ENCODE peak calls at places on chromosomes 7 and 10, in nine cellular contexts. One of them, this sample, is unnamed.
A peak's percentile ranks its signal among the peaks of the same experiment; 100 is the strongest.

GRCh38 chr10:86944031-86944419 is 13.4 kb downstream of the MMRN2 start:
- ATAC-seq in activated CD8-positive, alpha-beta T cell treated with anti-CD3 and anti-CD28 coated beads for 36 hours: no peak
- ATAC-seq in left ventricle myocardium superior: no peak
- ATAC-seq in body of pancreas: no peak
- ATAC-seq in HCT116: no peak
- ATAC-seq in activated naive CD8-positive, alpha-beta T cell treated with anti-CD3 and anti-CD28 coated beads, Interleukin-2, amount 50 U/mL, for 24 hours: no peak
- ATAC-seq in SK-N-SH treated with all-trans-retinoic acid at 6 μM for 48 hours: no peak
- ATAC-seq in PC-3: no peak
- ATAC-seq in Panc1: no peak
- ATAC-seq in this sample: no peak

GRCh38 chr7:1647961-1648631 is 22.0 kb upstream of the ELFN1 start:
- ATAC-seq in activated CD8-positive, alpha-beta T cell treated with anti-CD3 and anti-CD28 coated beads for 36 hours: no peak
- ATAC-seq in left ventricle myocardium superior: peak; percentile 95
- ATAC-seq in body of pancreas: peak; percentile 64
- ATAC-seq in HCT116: no peak
- ATAC-seq in activated naive CD8-positive, alpha-beta T cell treated with anti-CD3 and anti-CD28 coated beads, Interleukin-2, amount 50 U/mL, for 24 hours: no peak
- ATAC-seq in SK-N-SH treated with all-trans-retinoic acid at 6 μM for 48 hours: peak; percentile 45
- ATAC-seq in PC-3: peak; percentile 48
- ATAC-seq in Panc1: peak; percentile 31
- ATAC-seq in this sample: no peak

GRCh38 chr7:137890449-137890916 is 43.7 kb upstream of the DGKI start:
- ATAC-seq in activated CD8-positive, alpha-beta T cell treated with anti-CD3 and anti-CD28 coated beads for 36 hours: peak; percentile 38
- ATAC-seq in left ventricle myocardium superior: peak; percentile 86
- ATAC-seq in body of pancreas: no peak
- ATAC-seq in HCT116: no peak
- ATAC-seq in activated naive CD8-positive, alpha-beta T cell treated with anti-CD3 and anti-CD28 coated beads, Interleukin-2, amount 50 U/mL, for 24 hours: peak; percentile 12
- ATAC-seq in SK-N-SH treated with all-trans-retinoic acid at 6 μM for 48 hours: no peak
- ATAC-seq in PC-3: no peak
- ATAC-seq in Panc1: no peak
- ATAC-seq in this sample: peak; percentile 56

GRCh38 chr7:149140784-149141183 is 6.5 kb upstream of the ZNF398 start:
- ATAC-seq in activated CD8-positive, alpha-beta T cell treated with anti-CD3 and anti-CD28 coated beads for 36 hours: no peak
- ATAC-seq in left ventricle myocardium superior: no peak
- ATAC-seq in body of pancreas: no peak
- ATAC-seq in HCT116: peak; percentile 62
- ATAC-seq in activated naive CD8-positive, alpha-beta T cell treated with anti-CD3 and anti-CD28 coated beads, Interleukin-2, amount 50 U/mL, for 24 hours: no peak
- ATAC-seq in SK-N-SH treated with all-trans-retinoic acid at 6 μM for 48 hours: peak; percentile 58
- ATAC-seq in PC-3: no peak
- ATAC-seq in Panc1: no peak
- ATAC-seq in this sample: no peak

GRCh38 chr7:45145881-45146280 is 11.7 kb upstream of the RAMP3 start:
- ATAC-seq in activated CD8-positive, alpha-beta T cell treated with anti-CD3 and anti-CD28 coated beads for 36 hours: no peak
- ATAC-seq in left ventricle myocardium superior: no peak
- ATAC-seq in body of pancreas: no peak
- ATAC-seq in HCT116: no peak
- ATAC-seq in activated naive CD8-positive, alpha-beta T cell treated with anti-CD3 and anti-CD28 coated beads, Interleukin-2, amount 50 U/mL, for 24 hours: no peak
- ATAC-seq in SK-N-SH treated with all-trans-retinoic acid at 6 μM for 48 hours: no peak
- ATAC-seq in PC-3: no peak
- ATAC-seq in Panc1: no peak
- ATAC-seq in this sample: no peak

GRCh38 chr7:41779918-41780317 is 77.0 kb upstream of the INHBA start:
- ATAC-seq in activated CD8-positive, alpha-beta T cell treated with anti-CD3 and anti-CD28 coated beads for 36 hours: no peak
- ATAC-seq in left ventricle myocardium superior: peak; percentile 51
- ATAC-seq in body of pancreas: no peak
- ATAC-seq in HCT116: no peak
- ATAC-seq in activated naive CD8-positive, alpha-beta T cell treated with anti-CD3 and anti-CD28 coated beads, Interleukin-2, amount 50 U/mL, for 24 hours: no peak
- ATAC-seq in SK-N-SH treated with all-trans-retinoic acid at 6 μM for 48 hours: no peak
- ATAC-seq in PC-3: no peak
- ATAC-seq in Panc1: no peak
- ATAC-seq in this sample: no peak

GRCh38 chr10:59700709-59701108 is 8.9 kb downstream of the SLC16A9 start:
- ATAC-seq in activated CD8-positive, alpha-beta T cell treated with anti-CD3 and anti-CD28 coated beads for 36 hours: no peak
- ATAC-seq in left ventricle myocardium superior: no peak
- ATAC-seq in body of pancreas: no peak
- ATAC-seq in HCT116: no peak
- ATAC-seq in activated naive CD8-positive, alpha-beta T cell treated with anti-CD3 and anti-CD28 coated beads, Interleukin-2, amount 50 U/mL, for 24 hours: no peak
- ATAC-seq in SK-N-SH treated with all-trans-retinoic acid at 6 μM for 48 hours: no peak
- ATAC-seq in PC-3: no peak
- ATAC-seq in Panc1: no peak
- ATAC-seq in this sample: no peak

GRCh38 chr10:76230866-76231257 is 799.4 kb downstream of the LRMDA start:
- ATAC-seq in activated CD8-positive, alpha-beta T cell treated with anti-CD3 and anti-CD28 coated beads for 36 hours: no peak
- ATAC-seq in left ventricle myocardium superior: no peak
- ATAC-seq in body of pancreas: no peak
- ATAC-seq in HCT116: no peak
- ATAC-seq in activated naive CD8-positive, alpha-beta T cell treated with anti-CD3 and anti-CD28 coated beads, Interleukin-2, amount 50 U/mL, for 24 hours: no peak
- ATAC-seq in SK-N-SH treated with all-trans-retinoic acid at 6 μM for 48 hours: no peak
- ATAC-seq in PC-3: no peak
- ATAC-seq in Panc1: no peak
- ATAC-seq in this sample: no peak

GRCh38 chr10:86295791-86296190 is 70.8 kb downstream of the GRID1 start:
- ATAC-seq in activated CD8-positive, alpha-beta T cell treated with anti-CD3 and anti-CD28 coated beads for 36 hours: no peak
- ATAC-seq in left ventricle myocardium superior: no peak
- ATAC-seq in body of pancreas: no peak
- ATAC-seq in HCT116: no peak
- ATAC-seq in activated naive CD8-positive, alpha-beta T cell treated with anti-CD3 and anti-CD28 coated beads, Interleukin-2, amount 50 U/mL, for 24 hours: no peak
- ATAC-seq in SK-N-SH treated with all-trans-retinoic acid at 6 μM for 48 hours: no peak
- ATAC-seq in PC-3: no peak
- ATAC-seq in Panc1: no peak
- ATAC-seq in this sample: no peak

GRCh38 chr7:142948603-142949002 is 9.3 kb downstream of the LLCFC1 start:
- ATAC-seq in activated CD8-positive, alpha-beta T cell treated with anti-CD3 and anti-CD28 coated beads for 36 hours: no peak
- ATAC-seq in left ventricle myocardium superior: no peak
- ATAC-seq in body of pancreas: no peak
- ATAC-seq in HCT116: no peak
- ATAC-seq in activated naive CD8-positive, alpha-beta T cell treated with anti-CD3 and anti-CD28 coated beads, Interleukin-2, amount 50 U/mL, for 24 hours: no peak
- ATAC-seq in SK-N-SH treated with all-trans-retinoic acid at 6 μM for 48 hours: no peak
- ATAC-seq in PC-3: no peak
- ATAC-seq in Panc1: no peak
- ATAC-seq in this sample: no peak

GRCh38 chr10:5014936-5015335 is 11.3 kb upstream of the AKR1C2 start:
- ATAC-seq in activated CD8-positive, alpha-beta T cell treated with anti-CD3 and anti-CD28 coated beads for 36 hours: no peak
- ATAC-seq in left ventricle myocardium superior: peak; percentile 14
- ATAC-seq in body of pancreas: peak; percentile 80
- ATAC-seq in HCT116: peak; percentile 67
- ATAC-seq in activated naive CD8-positive, alpha-beta T cell treated with anti-CD3 and anti-CD28 coated beads, Interleukin-2, amount 50 U/mL, for 24 hours: no peak
- ATAC-seq in SK-N-SH treated with all-trans-retinoic acid at 6 μM for 48 hours: peak; percentile 28
- ATAC-seq in PC-3: peak; percentile 21
- ATAC-seq in Panc1: no peak
- ATAC-seq in this sample: no peak

GRCh38 chr10:63323930-63324854 is 141.6 kb downstream of the JMJD1C start:
- ATAC-seq in activated CD8-positive, alpha-beta T cell treated with anti-CD3 and anti-CD28 coated beads for 36 hours: no peak
- ATAC-seq in left ventricle myocardium superior: no peak
- ATAC-seq in body of pancreas: no peak
- ATAC-seq in HCT116: no peak
- ATAC-seq in activated naive CD8-positive, alpha-beta T cell treated with anti-CD3 and anti-CD28 coated beads, Interleukin-2, amount 50 U/mL, for 24 hours: no peak
- ATAC-seq in SK-N-SH treated with all-trans-retinoic acid at 6 μM for 48 hours: no peak
- ATAC-seq in PC-3: no peak
- ATAC-seq in Panc1: no peak
- ATAC-seq in this sample: no peak

GRCh38 chr7:75776295-75776971 is 4.4 kb upstream of the CCL26 start:
- ATAC-seq in activated CD8-positive, alpha-beta T cell treated with anti-CD3 and anti-CD28 coated beads for 36 hours: peak; percentile 91
- ATAC-seq in left ventricle myocardium superior: no peak
- ATAC-seq in body of pancreas: no peak
- ATAC-seq in HCT116: no peak
- ATAC-seq in activated naive CD8-positive, alpha-beta T cell treated with anti-CD3 and anti-CD28 coated beads, Interleukin-2, amount 50 U/mL, for 24 hours: peak; percentile 97
- ATAC-seq in SK-N-SH treated with all-trans-retinoic acid at 6 μM for 48 hours: peak; percentile 76
- ATAC-seq in PC-3: peak; percentile 92
- ATAC-seq in Panc1: peak; percentile 60
- ATAC-seq in this sample: peak; percentile 95

GRCh38 chr10:121158988-121159579 is 307.9 kb downstream of the WDR11 start:
- ATAC-seq in activated CD8-positive, alpha-beta T cell treated with anti-CD3 and anti-CD28 coated beads for 36 hours: no peak
- ATAC-seq in left ventricle myocardium superior: no peak
- ATAC-seq in body of pancreas: peak; percentile 79
- ATAC-seq in HCT116: peak; percentile 77
- ATAC-seq in activated naive CD8-positive, alpha-beta T cell treated with anti-CD3 and anti-CD28 coated beads, Interleukin-2, amount 50 U/mL, for 24 hours: no peak
- ATAC-seq in SK-N-SH treated with all-trans-retinoic acid at 6 μM for 48 hours: no peak
- ATAC-seq in PC-3: no peak
- ATAC-seq in Panc1: no peak
- ATAC-seq in this sample: peak; percentile 12

GRCh38 chr10:63595072-63595471 is 73.9 kb downstream of the REEP3 start:
- ATAC-seq in activated CD8-positive, alpha-beta T cell treated with anti-CD3 and anti-CD28 coated beads for 36 hours: no peak
- ATAC-seq in left ventricle myocardium superior: peak; percentile 80
- ATAC-seq in body of pancreas: no peak
- ATAC-seq in HCT116: no peak
- ATAC-seq in activated naive CD8-positive, alpha-beta T cell treated with anti-CD3 and anti-CD28 coated beads, Interleukin-2, amount 50 U/mL, for 24 hours: no peak
- ATAC-seq in SK-N-SH treated with all-trans-retinoic acid at 6 μM for 48 hours: no peak
- ATAC-seq in PC-3: no peak
- ATAC-seq in Panc1: no peak
- ATAC-seq in this sample: no peak

GRCh38 chr7:17719998-17720397 is 220.3 kb downstream of the SNX13 start:
- ATAC-seq in activated CD8-positive, alpha-beta T cell treated with anti-CD3 and anti-CD28 coated beads for 36 hours: no peak
- ATAC-seq in left ventricle myocardium superior: peak; percentile 83
- ATAC-seq in body of pancreas: no peak
- ATAC-seq in HCT116: no peak
- ATAC-seq in activated naive CD8-positive, alpha-beta T cell treated with anti-CD3 and anti-CD28 coated beads, Interleukin-2, amount 50 U/mL, for 24 hours: no peak
- ATAC-seq in SK-N-SH treated with all-trans-retinoic acid at 6 μM for 48 hours: no peak
- ATAC-seq in PC-3: no peak
- ATAC-seq in Panc1: no peak
- ATAC-seq in this sample: no peak

GRCh38 chr7:55534916-55535636 is 37.2 kb downstream of the VOPP1 start:
- ATAC-seq in activated CD8-positive, alpha-beta T cell treated with anti-CD3 and anti-CD28 coated beads for 36 hours: no peak
- ATAC-seq in left ventricle myocardium superior: no peak
- ATAC-seq in body of pancreas: no peak
- ATAC-seq in HCT116: peak; percentile 22
- ATAC-seq in activated naive CD8-positive, alpha-beta T cell treated with anti-CD3 and anti-CD28 coated beads, Interleukin-2, amount 50 U/mL, for 24 hours: no peak
- ATAC-seq in SK-N-SH treated with all-trans-retinoic acid at 6 μM for 48 hours: no peak
- ATAC-seq in PC-3: no peak
- ATAC-seq in Panc1: no peak
- ATAC-seq in this sample: no peak

GRCh38 chr10:37794305-37794976 is 63.0 kb downstream of the ZNF248 start:
- ATAC-seq in activated CD8-positive, alpha-beta T cell treated with anti-CD3 and anti-CD28 coated beads for 36 hours: no peak
- ATAC-seq in left ventricle myocardium superior: no peak
- ATAC-seq in body of pancreas: no peak
- ATAC-seq in HCT116: no peak
- ATAC-seq in activated naive CD8-positive, alpha-beta T cell treated with anti-CD3 and anti-CD28 coated beads, Interleukin-2, amount 50 U/mL, for 24 hours: no peak
- ATAC-seq in SK-N-SH treated with all-trans-retinoic acid at 6 μM for 48 hours: no peak
- ATAC-seq in PC-3: no peak
- ATAC-seq in Panc1: no peak
- ATAC-seq in this sample: peak; percentile 85

GRCh38 chr7:128415217-128415785 is 5.5 kb upstream of the IMPDH1 start:
- ATAC-seq in activated CD8-positive, alpha-beta T cell treated with anti-CD3 and anti-CD28 coated beads for 36 hours: no peak
- ATAC-seq in left ventricle myocardium superior: no peak
- ATAC-seq in body of pancreas: no peak
- ATAC-seq in HCT116: no peak
- ATAC-seq in activated naive CD8-positive, alpha-beta T cell treated with anti-CD3 and anti-CD28 coated beads, Interleukin-2, amount 50 U/mL, for 24 hours: no peak
- ATAC-seq in SK-N-SH treated with all-trans-retinoic acid at 6 μM for 48 hours: no peak
- ATAC-seq in PC-3: peak; percentile 49
- ATAC-seq in Panc1: no peak
- ATAC-seq in this sample: no peak

GRCh38 chr10:106565546-106565945 is 599.0 kb downstream of the SORCS1 start:
- ATAC-seq in activated CD8-positive, alpha-beta T cell treated with anti-CD3 and anti-CD28 coated beads for 36 hours: no peak
- ATAC-seq in left ventricle myocardium superior: no peak
- ATAC-seq in body of pancreas: no peak
- ATAC-seq in HCT116: no peak
- ATAC-seq in activated naive CD8-positive, alpha-beta T cell treated with anti-CD3 and anti-CD28 coated beads, Interleukin-2, amount 50 U/mL, for 24 hours: no peak
- ATAC-seq in SK-N-SH treated with all-trans-retinoic acid at 6 μM for 48 hours: no peak
- ATAC-seq in PC-3: no peak
- ATAC-seq in Panc1: no peak
- ATAC-seq in this sample: no peak

GRCh38 chr10:132463333-132464255 is 66.6 kb downstream of the PWWP2B start:
- ATAC-seq in activated CD8-positive, alpha-beta T cell treated with anti-CD3 and anti-CD28 coated beads for 36 hours: no peak
- ATAC-seq in left ventricle myocardium superior: peak; percentile 33
- ATAC-seq in body of pancreas: no peak
- ATAC-seq in HCT116: peak; percentile 35
- ATAC-seq in activated naive CD8-positive, alpha-beta T cell treated with anti-CD3 and anti-CD28 coated beads, Interleukin-2, amount 50 U/mL, for 24 hours: no peak
- ATAC-seq in SK-N-SH treated with all-trans-retinoic acid at 6 μM for 48 hours: peak; percentile 12
- ATAC-seq in PC-3: no peak
- ATAC-seq in Panc1: peak; percentile 37
- ATAC-seq in this sample: no peak

GRCh38 chr10:94363251-94363565 is 469 bp upstream of the NOC3L start:
- ATAC-seq in activated CD8-positive, alpha-beta T cell treated with anti-CD3 and anti-CD28 coated beads for 36 hours: peak; percentile 3
- ATAC-seq in left ventricle myocardium superior: peak; percentile 17
- ATAC-seq in body of pancreas: peak; percentile 28
- ATAC-seq in HCT116: peak; percentile 30
- ATAC-seq in activated naive CD8-positive, alpha-beta T cell treated with anti-CD3 and anti-CD28 coated beads, Interleukin-2, amount 50 U/mL, for 24 hours: peak; percentile 1
- ATAC-seq in SK-N-SH treated with all-trans-retinoic acid at 6 μM for 48 hours: peak; percentile 4
- ATAC-seq in PC-3: no peak
- ATAC-seq in Panc1: peak; percentile 46
- ATAC-seq in this sample: peak; percentile 12

GRCh38 chr7:152054377-152055230 is 29.1 kb downstream of the GALNT11 start:
- ATAC-seq in activated CD8-positive, alpha-beta T cell treated with anti-CD3 and anti-CD28 coated beads for 36 hours: no peak
- ATAC-seq in left ventricle myocardium superior: peak; percentile 77
- ATAC-seq in body of pancreas: no peak
- ATAC-seq in HCT116: no peak
- ATAC-seq in activated naive CD8-positive, alpha-beta T cell treated with anti-CD3 and anti-CD28 coated beads, Interleukin-2, amount 50 U/mL, for 24 hours: no peak
- ATAC-seq in SK-N-SH treated with all-trans-retinoic acid at 6 μM for 48 hours: peak; percentile 90
- ATAC-seq in PC-3: no peak
- ATAC-seq in Panc1: peak; percentile 21
- ATAC-seq in this sample: no peak

GRCh38 chr10:102738692-102739121 is 5.0 kb upstream of the WBP1L start:
- ATAC-seq in activated CD8-positive, alpha-beta T cell treated with anti-CD3 and anti-CD28 coated beads for 36 hours: no peak
- ATAC-seq in left ventricle myocardium superior: no peak
- ATAC-seq in body of pancreas: no peak
- ATAC-seq in HCT116: no peak
- ATAC-seq in activated naive CD8-positive, alpha-beta T cell treated with anti-CD3 and anti-CD28 coated beads, Interleukin-2, amount 50 U/mL, for 24 hours: no peak
- ATAC-seq in SK-N-SH treated with all-trans-retinoic acid at 6 μM for 48 hours: no peak
- ATAC-seq in PC-3: no peak
- ATAC-seq in Panc1: no peak
- ATAC-seq in this sample: no peak

GRCh38 chr7:108402865-108403264 is 53.4 kb downstream of the NRCAM start:
- ATAC-seq in activated CD8-positive, alpha-beta T cell treated with anti-CD3 and anti-CD28 coated beads for 36 hours: peak; percentile 72
- ATAC-seq in left ventricle myocardium superior: peak; percentile 30
- ATAC-seq in body of pancreas: peak; percentile 71
- ATAC-seq in HCT116: no peak
- ATAC-seq in activated naive CD8-positive, alpha-beta T cell treated with anti-CD3 and anti-CD28 coated beads, Interleukin-2, amount 50 U/mL, for 24 hours: peak; percentile 43
- ATAC-seq in SK-N-SH treated with all-trans-retinoic acid at 6 μM for 48 hours: no peak
- ATAC-seq in PC-3: no peak
- ATAC-seq in Panc1: no peak
- ATAC-seq in this sample: no peak

GRCh38 chr10:66833023-66833422 is 92.8 kb upstream of the LRRTM3 start:
- ATAC-seq in activated CD8-positive, alpha-beta T cell treated with anti-CD3 and anti-CD28 coated beads for 36 hours: no peak
- ATAC-seq in left ventricle myocardium superior: no peak
- ATAC-seq in body of pancreas: no peak
- ATAC-seq in HCT116: no peak
- ATAC-seq in activated naive CD8-positive, alpha-beta T cell treated with anti-CD3 and anti-CD28 coated beads, Interleukin-2, amount 50 U/mL, for 24 hours: no peak
- ATAC-seq in SK-N-SH treated with all-trans-retinoic acid at 6 μM for 48 hours: no peak
- ATAC-seq in PC-3: no peak
- ATAC-seq in Panc1: no peak
- ATAC-seq in this sample: no peak

GRCh38 chr7:101754432-101755159 is 62.8 kb upstream of the CUX1 start:
- ATAC-seq in activated CD8-positive, alpha-beta T cell treated with anti-CD3 and anti-CD28 coated beads for 36 hours: peak; percentile 65
- ATAC-seq in left ventricle myocardium superior: no peak
- ATAC-seq in body of pancreas: no peak
- ATAC-seq in HCT116: peak; percentile 47
- ATAC-seq in activated naive CD8-positive, alpha-beta T cell treated with anti-CD3 and anti-CD28 coated beads, Interleukin-2, amount 50 U/mL, for 24 hours: peak; percentile 61
- ATAC-seq in SK-N-SH treated with all-trans-retinoic acid at 6 μM for 48 hours: peak; percentile 91
- ATAC-seq in PC-3: peak; percentile 74
- ATAC-seq in Panc1: peak; percentile 77
- ATAC-seq in this sample: peak; percentile 88

GRCh38 chr10:59741048-59741447 is 12.2 kb downstream of the MRLN start:
- ATAC-seq in activated CD8-positive, alpha-beta T cell treated with anti-CD3 and anti-CD28 coated beads for 36 hours: no peak
- ATAC-seq in left ventricle myocardium superior: no peak
- ATAC-seq in body of pancreas: no peak
- ATAC-seq in HCT116: no peak
- ATAC-seq in activated naive CD8-positive, alpha-beta T cell treated with anti-CD3 and anti-CD28 coated beads, Interleukin-2, amount 50 U/mL, for 24 hours: no peak
- ATAC-seq in SK-N-SH treated with all-trans-retinoic acid at 6 μM for 48 hours: no peak
- ATAC-seq in PC-3: peak; percentile 60
- ATAC-seq in Panc1: no peak
- ATAC-seq in this sample: no peak

GRCh38 chr7:96402913-96403312 is 81.0 kb upstream of the SLC25A13 start:
- ATAC-seq in activated CD8-positive, alpha-beta T cell treated with anti-CD3 and anti-CD28 coated beads for 36 hours: no peak
- ATAC-seq in left ventricle myocardium superior: no peak
- ATAC-seq in body of pancreas: no peak
- ATAC-seq in HCT116: no peak
- ATAC-seq in activated naive CD8-positive, alpha-beta T cell treated with anti-CD3 and anti-CD28 coated beads, Interleukin-2, amount 50 U/mL, for 24 hours: no peak
- ATAC-seq in SK-N-SH treated with all-trans-retinoic acid at 6 μM for 48 hours: no peak
- ATAC-seq in PC-3: no peak
- ATAC-seq in Panc1: no peak
- ATAC-seq in this sample: no peak

GRCh38 chr7:1176891-1177373 is 16.9 kb upstream of the ZFAND2A start:
- ATAC-seq in activated CD8-positive, alpha-beta T cell treated with anti-CD3 and anti-CD28 coated beads for 36 hours: peak; percentile 71
- ATAC-seq in left ventricle myocardium superior: peak; percentile 55
- ATAC-seq in body of pancreas: peak; percentile 80
- ATAC-seq in HCT116: peak; percentile 81
- ATAC-seq in activated naive CD8-positive, alpha-beta T cell treated with anti-CD3 and anti-CD28 coated beads, Interleukin-2, amount 50 U/mL, for 24 hours: peak; percentile 55
- ATAC-seq in SK-N-SH treated with all-trans-retinoic acid at 6 μM for 48 hours: peak; percentile 77
- ATAC-seq in PC-3: peak; percentile 74
- ATAC-seq in Panc1: peak; percentile 75
- ATAC-seq in this sample: peak; percentile 73

GRCh38 chr7:56009695-56010094 is 41.5 kb downstream of the PSPH start:
- ATAC-seq in activated CD8-positive, alpha-beta T cell treated with anti-CD3 and anti-CD28 coated beads for 36 hours: no peak
- ATAC-seq in left ventricle myocardium superior: peak; percentile 75
- ATAC-seq in body of pancreas: peak; percentile 97
- ATAC-seq in HCT116: peak; percentile 13
- ATAC-seq in activated naive CD8-positive, alpha-beta T cell treated with anti-CD3 and anti-CD28 coated beads, Interleukin-2, amount 50 U/mL, for 24 hours: no peak
- ATAC-seq in SK-N-SH treated with all-trans-retinoic acid at 6 μM for 48 hours: no peak
- ATAC-seq in PC-3: peak; percentile 71
- ATAC-seq in Panc1: peak; percentile 78
- ATAC-seq in this sample: no peak

This sample was measured in activated T-helper 17 cell treated with anti-CD3 and anti-CD28 coated beads, Interleukin-2, amount 50 U/mL, for 72 hours.